ENCODE peak calls at places on chromosomes 16 and 17, in eight cellular contexts. X is neural crest cell, F is neural progenitor cell, N is lower leg skin, S is stomach, O is right atrium auricular region, R is progenitor cell of endocrine pancreas, B is WTC11. V is an unnamed sample.

GRCh38 chr17:14121952-14122351 is 52.6 kb downstream of the COX10 start:
- DNase-seq in X (no peak), F (no peak), N (no peak), S (no peak), O (no peak), R (no peak), B (no peak), V (no peak)

GRCh38 chr17:58283674-58284612 is 3.2 kb upstream of the MPO start:
- DNase-seq in X (no peak), F (no peak), N (no peak), S (no peak), O (peak; percentile 43), R (no peak), B (no peak), V (no peak)

GRCh38 chr17:47690121-47690520 is 3.8 kb upstream of the TBKBP1 start:
- DNase-seq in X (no peak), F (no peak), N (no peak), S (no peak), O (no peak), R (no peak), B (no peak), V (no peak)

GRCh38 chr16:54280751-54281150 is 5.8 kb downstream of the IRX3 start:
- DNase-seq in X (no peak), F (no peak), N (no peak), S (no peak), O (no peak), R (no peak), B (no peak), V (no peak)

GRCh38 chr17:48637323-48638260 is 11.4 kb upstream of the HOXB9 start:
- DNase-seq in X (no peak), F (no peak), N (no peak), S (no peak), O (no peak), R (no peak), B (no peak), V (no peak)

GRCh38 chr16:29990883-29991570 is 4.4 kb downstream of the HIRIP3 start:
- DNase-seq in X (no peak), F (no peak), N (no peak), S (no peak), O (no peak), R (no peak), B (no peak), V (no peak)

GRCh38 chr16:5965321-5965720 is 867.7 kb upstream of the EEF2KMT start:
- DNase-seq in X (no peak), F (no peak), N (no peak), S (no peak), O (no peak), R (no peak), B (no peak), V (no peak)

GRCh38 chr16:88007321-88007731 is 56.1 kb downstream of the BANP start:
- DNase-seq in X (no peak), F (no peak), N (no peak), S (peak; percentile 17), O (no peak), R (no peak), B (no peak), V (no peak)

GRCh38 chr17:2853111-2853721 is 57.0 kb downstream of the RAP1GAP2 start:
- DNase-seq in X (no peak), F (peak; percentile 72), N (no peak), S (peak; percentile 68), O (no peak), R (no peak), B (peak; percentile 71), V (peak; percentile 28)

GRCh38 chr16:89805136-89805905 is 11.1 kb downstream of the FANCA start:
- DNase-seq in X (no peak), F (no peak), N (no peak), S (no peak), O (no peak), R (no peak), B (no peak), V (no peak)

GRCh38 chr17:17742688-17743390 is 61.6 kb downstream of the RAI1 start:
- DNase-seq in X (no peak), F (no peak), N (no peak), S (no peak), O (no peak), R (no peak), B (no peak), V (no peak)

GRCh38 chr17:17740627-17741237 is 59.5 kb downstream of the RAI1 start:
- DNase-seq in X (no peak), F (no peak), N (no peak), S (no peak), O (no peak), R (no peak), B (peak; percentile 43), V (no peak)

GRCh38 chr17:17742133-17742621 is 60.9 kb downstream of the RAI1 start:
- DNase-seq in X (no peak), F (no peak), N (no peak), S (no peak), O (no peak), R (no peak), B (no peak), V (no peak)

GRCh38 chr17:17739388-17740066 is 58.3 kb downstream of the RAI1 start:
- DNase-seq in X (no peak), F (peak; percentile 48), N (no peak), S (peak; percentile 50), O (no peak), R (no peak), B (no peak), V (no peak)

DNA sequence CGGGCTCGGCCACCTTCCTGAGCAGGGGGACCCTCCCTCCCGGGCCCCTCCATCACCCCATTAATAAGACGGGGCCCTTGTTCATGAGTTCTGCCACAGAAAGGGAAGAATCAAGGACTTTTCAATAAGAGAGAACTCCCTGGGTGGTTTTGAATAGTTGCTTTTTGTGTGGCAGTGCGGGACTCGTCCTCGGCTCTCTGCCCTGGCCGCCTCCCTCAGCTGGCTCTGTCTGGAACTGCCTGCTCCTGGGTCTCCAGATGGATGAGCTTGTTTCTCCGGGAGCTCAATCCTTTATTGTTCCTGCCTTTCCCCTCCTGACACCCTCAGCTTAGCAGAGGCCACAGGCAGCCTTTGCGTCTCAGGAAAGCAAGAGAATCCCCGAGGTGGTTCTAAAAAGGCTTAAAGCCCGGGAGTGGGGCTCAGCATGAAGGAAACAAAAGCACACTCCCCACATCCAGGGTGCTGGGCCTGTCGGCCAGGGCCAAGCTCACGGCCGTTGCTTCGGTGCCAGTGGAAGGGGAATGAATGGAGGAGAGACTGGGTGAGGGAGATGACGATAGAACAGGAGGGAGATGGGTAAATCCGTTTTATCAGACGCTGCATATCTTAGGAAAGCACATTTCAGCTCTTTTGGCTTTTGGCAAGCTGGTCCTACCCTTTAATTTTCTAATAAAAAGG is 60.2 kb downstream of the RAI1 start:
- DNase-seq in X (peak; percentile 57), F (peak; percentile 91), N (no peak), S (no peak), O (no peak), R (no peak), B (peak; percentile 55), V (no peak)
- TF ChIP-seq CTCF in X (peak; percentile 40), F (peak; percentile 29), N (no peak), S (peak; percentile 10), O (no peak), R (peak; percentile 15), B (no peak), V (no peak)

GRCh38 chr16:67669499-67670101 is 3.0 kb downstream of the C16orf86 start:
- DNase-seq in X (no peak), F (no peak), N (no peak), S (no peak), O (no peak), R (no peak), B (no peak), V (no peak)

GRCh38 chr16:67667434-67667816 is 811 bp downstream of the C16orf86 start:
- DNase-seq in X (no peak), F (no peak), N (no peak), S (no peak), O (no peak), R (no peak), B (no peak), V (no peak)

GRCh38 chr16:67666538-67667433 is at the start of the genes C16orf86 and ENKD1:
- DNase-seq in X (peak; percentile 81), F (peak; percentile 96), N (peak; percentile 71), S (peak; percentile 88), O (peak; percentile 88), R (peak; percentile 80), B (peak; percentile 87), V (peak; percentile 56)

GRCh38 chr16:67667817-67668494 is 1.3 kb downstream of the C16orf86 start:
- DNase-seq in X (peak; percentile 76), F (peak; percentile 93), N (peak; percentile 80), S (peak; percentile 88), O (peak; percentile 94), R (peak; percentile 77), B (peak; percentile 82), V (peak; percentile 80)

GRCh38 chr16:67668495-67669157 is 2.0 kb downstream of the C16orf86 start:
- DNase-seq in X (no peak), F (no peak), N (no peak), S (no peak), O (no peak), R (no peak), B (no peak), V (no peak)
- TF ChIP-seq CTCF in X (no peak), F (peak; percentile 15), N (no peak), S (no peak), O (no peak), R (no peak), B (no peak), V (peak; percentile 21)

GRCh38 chr16:1346422-1347285 is 5.0 kb downstream of the TSR3 start:
- DNase-seq in X (no peak), F (no peak), N (no peak), S (no peak), O (no peak), R (no peak), B (no peak), V (no peak)
- TF ChIP-seq CTCF in X (no peak), F (peak; percentile 18), N (no peak), S (peak; percentile 12), O (no peak), R (no peak), B (no peak), V (no peak)

DNA sequence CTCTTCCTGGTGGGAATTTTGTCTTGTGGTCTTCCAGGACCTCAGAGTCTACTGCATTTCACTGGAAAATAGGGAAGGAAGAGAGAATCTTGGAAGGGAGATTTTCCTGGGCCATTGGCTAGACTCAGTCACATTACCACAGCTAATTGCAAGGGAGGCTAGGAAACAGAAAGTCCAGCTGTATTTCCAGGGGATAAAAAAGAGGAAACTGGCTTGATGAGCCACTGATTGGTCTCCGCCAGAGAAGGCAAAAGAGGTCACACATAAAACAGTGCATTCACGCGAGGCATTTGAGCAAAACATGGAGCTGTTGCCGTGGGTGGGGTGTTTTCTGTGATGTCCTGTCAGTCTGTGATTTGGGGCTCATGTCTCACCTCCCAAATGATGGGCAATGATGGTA is 345.3 kb downstream of the FOXL1 start:
- DNase-seq in X (no peak), F (no peak), N (no peak), S (no peak), O (no peak), R (no peak), B (no peak), V (no peak)
- TF ChIP-seq CTCF in X (no peak), F (no peak), N (no peak), S (no peak), O (no peak), R (no peak), B (no peak), V (no peak)

GRCh38 chr16:27642753-27643152 is 92.8 kb downstream of the KATNIP start:
- DNase-seq in X (no peak), F (peak; percentile 51), N (no peak), S (no peak), O (no peak), R (no peak), B (peak; percentile 49), V (no peak)
- TF ChIP-seq CTCF in X (peak; percentile 42), F (peak; percentile 47), N (no peak), S (no peak), O (no peak), R (no peak), B (peak; percentile 29), V (peak; percentile 31)

V was measured in mesothelial cell of epicardium.